ENCODE peak calls at places on chromosomes 7 and 10, in seven cellular contexts. One of them, this sample, is unnamed.

GRCh38 chr7:51316262-51316665 is 345 bp downstream of the COBL start:
- DNase-seq in SK-N-SH: peak
- DNase-seq in K562: no peak
- DNase-seq in GM12878: no peak
- DNase-seq in H1: peak
- DNase-seq in HepG2: no peak
- DNase-seq in HCT116: no peak
- DNase-seq in this sample: peak

GRCh38 chr7:1059200-1060091 is 15.1 kb downstream of the GPR146 start:
- DNase-seq in SK-N-SH: peak
- DNase-seq in HepG2: no peak
- DNase-seq in GM12878: peak
- DNase-seq in HCT116: peak
- DNase-seq in K562: peak
- DNase-seq in H1: peak
- DNase-seq in this sample: no peak

GRCh38 chr7:121369462-121369861 is 26.6 kb downstream of the FAM3C start:
- DNase-seq in HepG2: peak
- DNase-seq in K562: no peak
- DNase-seq in HCT116: no peak
- DNase-seq in GM12878: peak
- DNase-seq in SK-N-SH: no peak
- DNase-seq in H1: no peak
- DNase-seq in this sample: no peak

GRCh38 chr10:70915206-70915605 is 26.8 kb upstream of the PCBD1 start:
- DNase-seq in SK-N-SH: no peak
- DNase-seq in K562: no peak
- DNase-seq in HepG2: no peak
- DNase-seq in HCT116: no peak
- DNase-seq in GM12878: no peak
- DNase-seq in H1: no peak
- DNase-seq in this sample: no peak

GRCh38 chr10:49281461-49281860 is 17.5 kb upstream of the C10orf71 start:
- DNase-seq in GM12878: no peak
- DNase-seq in SK-N-SH: peak
- DNase-seq in HCT116: no peak
- DNase-seq in H1: peak
- DNase-seq in HepG2: no peak
- DNase-seq in K562: peak
- DNase-seq in this sample: no peak

GRCh38 chr7:140214075-140214684 is 37.4 kb upstream of the KDM7A start:
- DNase-seq in GM12878: peak
- DNase-seq in SK-N-SH: peak
- DNase-seq in K562: no peak
- DNase-seq in HepG2: peak
- DNase-seq in HCT116: no peak
- DNase-seq in H1: no peak
- DNase-seq in this sample: no peak

GRCh38 chr7:158004123-158004490 is 583.5 kb downstream of the PTPRN2 start:
- DNase-seq in HepG2: no peak
- DNase-seq in HCT116: no peak
- DNase-seq in H1: no peak
- DNase-seq in K562: no peak
- DNase-seq in SK-N-SH: no peak
- DNase-seq in GM12878: no peak
- DNase-seq in this sample: no peak

GRCh38 chr10:72421895-72422540 is 67.3 kb upstream of the DNAJB12 start:
- DNase-seq in HepG2: no peak
- DNase-seq in K562: no peak
- DNase-seq in GM12878: no peak
- DNase-seq in SK-N-SH: no peak
- DNase-seq in H1: no peak
- DNase-seq in HCT116: no peak
- DNase-seq in this sample: no peak

GRCh38 chr10:22556774-22557173 is 157.6 kb downstream of the PIP4K2A start:
- DNase-seq in SK-N-SH: no peak
- DNase-seq in GM12878: no peak
- DNase-seq in HCT116: no peak
- DNase-seq in HepG2: no peak
- DNase-seq in K562: no peak
- DNase-seq in H1: no peak
- DNase-seq in this sample: no peak

GRCh38 chr10:59878915-59879314 is 27.4 kb downstream of the CCDC6 start:
- DNase-seq in HCT116: no peak
- DNase-seq in H1: no peak
- DNase-seq in SK-N-SH: no peak
- DNase-seq in HepG2: no peak
- DNase-seq in GM12878: no peak
- DNase-seq in K562: no peak
- DNase-seq in this sample: no peak

GRCh38 chr10:125201108-125201524 is 40.8 kb upstream of the CTBP2 start:
- DNase-seq in H1: no peak
- DNase-seq in HepG2: no peak
- DNase-seq in GM12878: peak
- DNase-seq in SK-N-SH: no peak
- DNase-seq in HCT116: peak
- DNase-seq in K562: no peak
- DNase-seq in this sample: peak

GRCh38 chr10:16987976-16988610 is 141.5 kb downstream of the CUBN start:
- DNase-seq in GM12878: no peak
- DNase-seq in H1: no peak
- DNase-seq in HCT116: no peak
- DNase-seq in K562: no peak
- DNase-seq in SK-N-SH: no peak
- DNase-seq in HepG2: peak
- DNase-seq in this sample: no peak

GRCh38 chr10:11825796-11826414 is 2.7 kb downstream of the PROSER2 start:
- DNase-seq in HepG2: no peak
- DNase-seq in HCT116: no peak
- DNase-seq in H1: no peak
- DNase-seq in GM12878: no peak
- DNase-seq in K562: no peak
- DNase-seq in SK-N-SH: no peak
- DNase-seq in this sample: no peak

GRCh38 chr10:101752241-101752640 is 23.7 kb downstream of the FGF8 start:
- DNase-seq in GM12878: no peak
- DNase-seq in HCT116: no peak
- DNase-seq in K562: no peak
- DNase-seq in H1: no peak
- DNase-seq in HepG2: no peak
- DNase-seq in SK-N-SH: no peak
- DNase-seq in this sample: no peak

GRCh38 chr10:131946321-131946751 is 35.4 kb downstream of the BNIP3 start:
- DNase-seq in SK-N-SH: no peak
- DNase-seq in HepG2: no peak
- DNase-seq in H1: no peak
- DNase-seq in K562: no peak
- DNase-seq in GM12878: no peak
- DNase-seq in HCT116: no peak
- DNase-seq in this sample: no peak

GRCh38 chr7:158228986-158229385 is 358.6 kb downstream of the PTPRN2 start:
- DNase-seq in SK-N-SH: no peak
- DNase-seq in HepG2: peak
- DNase-seq in HCT116: peak
- DNase-seq in GM12878: no peak
- DNase-seq in H1: no peak
- DNase-seq in K562: no peak
- DNase-seq in this sample: no peak

GRCh38 chr7:82678716-82679115 is 235.1 kb upstream of the CACNA2D1 start:
- DNase-seq in K562: no peak
- DNase-seq in GM12878: no peak
- DNase-seq in HepG2: no peak
- DNase-seq in H1: no peak
- DNase-seq in SK-N-SH: no peak
- DNase-seq in HCT116: no peak
- DNase-seq in this sample: peak

GRCh38 chr7:112946350-112946749 is 140.3 kb downstream of the GPR85 start:
- DNase-seq in K562: no peak
- DNase-seq in GM12878: no peak
- DNase-seq in SK-N-SH: no peak
- DNase-seq in H1: no peak
- DNase-seq in HepG2: no peak
- DNase-seq in HCT116: no peak
- DNase-seq in this sample: no peak

GRCh38 chr7:16421333-16422099 is at the start of gene CRPPA:
- DNase-seq in H1: peak
- DNase-seq in K562: peak
- DNase-seq in HCT116: no peak
- DNase-seq in GM12878: no peak
- DNase-seq in SK-N-SH: peak
- DNase-seq in HepG2: peak
- DNase-seq in this sample: peak

GRCh38 chr10:104548090-104548489 is 93.0 kb upstream of the SORCS3 start:
- DNase-seq in H1: peak
- DNase-seq in HCT116: no peak
- DNase-seq in HepG2: no peak
- DNase-seq in SK-N-SH: no peak
- DNase-seq in GM12878: no peak
- DNase-seq in K562: no peak
- DNase-seq in this sample: peak

GRCh38 chr7:96440328-96440727 is 118.4 kb upstream of the SLC25A13 start:
- DNase-seq in HCT116: no peak
- DNase-seq in HepG2: no peak
- DNase-seq in H1: no peak
- DNase-seq in K562: no peak
- DNase-seq in SK-N-SH: no peak
- DNase-seq in GM12878: no peak
- DNase-seq in this sample: no peak

GRCh38 chr10:25157650-25158049 is 17.2 kb upstream of the GPR158 start:
- DNase-seq in HCT116: no peak
- DNase-seq in GM12878: no peak
- DNase-seq in SK-N-SH: no peak
- DNase-seq in K562: no peak
- DNase-seq in H1: no peak
- DNase-seq in HepG2: no peak
- DNase-seq in this sample: no peak

GRCh38 chr7:74454059-74454947 is 597 bp downstream of the GTF2IRD1 start:
- DNase-seq in K562: no peak
- DNase-seq in GM12878: no peak
- DNase-seq in HCT116: no peak
- DNase-seq in SK-N-SH: peak
- DNase-seq in H1: peak
- DNase-seq in HepG2: no peak
- DNase-seq in this sample: peak

GRCh38 chr7:30226593-30227268 is 57.7 kb upstream of the ZNRF2 start:
- DNase-seq in H1: peak
- DNase-seq in SK-N-SH: peak
- DNase-seq in K562: peak
- DNase-seq in HepG2: peak
- DNase-seq in GM12878: no peak
- DNase-seq in HCT116: peak
- DNase-seq in this sample: peak

GRCh38 chr7:16212610-16213009 is 208.7 kb downstream of the CRPPA start:
- DNase-seq in HepG2: no peak
- DNase-seq in H1: no peak
- DNase-seq in K562: peak
- DNase-seq in GM12878: no peak
- DNase-seq in SK-N-SH: no peak
- DNase-seq in HCT116: no peak
- DNase-seq in this sample: no peak

DNA sequence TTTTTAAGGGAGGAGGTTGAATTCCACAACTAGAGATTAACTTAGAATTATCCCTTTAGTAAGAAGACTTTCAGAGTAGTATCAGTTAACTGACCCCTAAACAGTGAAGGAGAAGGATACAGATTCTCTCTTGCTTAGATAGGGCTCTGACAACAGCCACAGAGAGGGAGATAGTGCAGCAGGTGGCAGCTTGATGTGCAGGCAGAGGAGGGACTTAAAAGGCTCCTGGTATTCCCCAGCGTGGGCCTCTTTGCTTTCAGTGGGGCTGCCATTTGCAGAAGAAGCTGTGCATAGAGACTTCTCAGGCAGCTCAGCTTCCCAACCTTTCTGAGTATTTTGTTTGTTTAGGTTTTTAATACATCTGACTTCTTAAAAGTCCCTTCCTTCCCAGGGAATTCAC is 15.9 kb downstream of the FZD1 start:
- DNase-seq in SK-N-SH: no peak
- DNase-seq in GM12878: no peak
- DNase-seq in HepG2: no peak
- DNase-seq in H1: no peak
- DNase-seq in HCT116: no peak
- DNase-seq in K562: no peak
- DNase-seq in this sample: no peak
- TF ChIP-seq JUND in SK-N-SH: no peak
- TF ChIP-seq JUND in GM12878: no peak
- TF ChIP-seq JUND in HepG2: no peak
- TF ChIP-seq JUND in H1: no peak
- TF ChIP-seq JUND in HCT116: no peak
- TF ChIP-seq JUND in K562: no peak
- TF ChIP-seq JUND in this sample: no peak

DNA sequence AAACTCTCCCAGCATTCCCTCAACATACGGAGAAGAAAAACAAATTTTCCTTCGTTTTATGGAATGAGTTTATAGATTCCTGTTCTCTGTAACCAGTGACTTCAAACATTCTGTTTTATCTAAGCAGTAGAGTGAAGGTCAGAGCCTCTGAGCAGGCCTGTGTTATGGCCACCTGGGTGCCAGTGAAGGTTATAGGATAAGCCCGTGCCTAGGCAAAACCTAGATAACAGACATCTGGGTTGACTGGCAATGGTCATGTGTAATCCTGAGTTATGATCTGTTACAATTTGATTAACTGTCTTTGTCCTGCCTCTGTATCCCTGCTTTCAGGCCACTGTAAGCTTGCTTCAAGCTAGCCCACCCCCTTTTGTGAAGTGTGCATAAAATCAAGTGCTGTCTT is 8.3 kb downstream of the LSM5 start:
- DNase-seq in K562: no peak
- DNase-seq in HCT116: no peak
- DNase-seq in SK-N-SH: peak
- DNase-seq in HepG2: no peak
- DNase-seq in GM12878: no peak
- DNase-seq in H1: no peak
- DNase-seq in this sample: no peak
- TF ChIP-seq JUND in K562: no peak
- TF ChIP-seq JUND in HCT116: no peak
- TF ChIP-seq JUND in SK-N-SH: no peak
- TF ChIP-seq JUND in HepG2: no peak
- TF ChIP-seq JUND in GM12878: no peak
- TF ChIP-seq JUND in H1: no peak
- TF ChIP-seq JUND in this sample: no peak

GRCh38 chr10:3774814-3775670 is 10.0 kb downstream of the KLF6 start:
- DNase-seq in HCT116: peak
- DNase-seq in GM12878: no peak
- DNase-seq in SK-N-SH: no peak
- DNase-seq in HepG2: no peak
- DNase-seq in K562: peak
- DNase-seq in H1: no peak
- DNase-seq in this sample: no peak
- TF ChIP-seq JUND in HCT116: peak
- TF ChIP-seq JUND in GM12878: no peak
- TF ChIP-seq JUND in SK-N-SH: peak
- TF ChIP-seq JUND in HepG2: no peak
- TF ChIP-seq JUND in K562: peak
- TF ChIP-seq JUND in H1: no peak
- TF ChIP-seq JUND in this sample: no peak

DNA sequence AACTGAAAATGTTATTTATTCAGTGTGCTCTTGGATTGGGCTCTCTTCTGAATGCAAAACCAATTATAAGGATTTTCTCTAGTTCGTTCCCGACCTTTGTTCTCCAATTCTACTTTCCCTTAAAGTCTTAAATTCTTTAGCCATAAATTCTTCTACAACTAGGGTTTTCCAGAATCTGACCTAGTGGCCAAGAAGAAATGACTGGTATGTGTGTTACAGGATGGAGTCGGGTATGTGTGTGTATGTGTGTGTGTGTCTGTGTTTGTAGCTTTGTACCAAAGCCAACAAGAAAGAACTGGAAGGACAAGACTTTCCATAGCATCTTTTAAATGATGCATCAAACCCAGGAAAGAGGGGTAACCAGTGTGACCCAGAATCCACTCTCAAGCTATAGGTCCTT is 25.8 kb upstream of the LEP start:
- DNase-seq in HCT116: no peak
- DNase-seq in H1: no peak
- DNase-seq in K562: no peak
- DNase-seq in SK-N-SH: no peak
- DNase-seq in HepG2: no peak
- DNase-seq in GM12878: no peak
- DNase-seq in this sample: no peak
- TF ChIP-seq JUND in HCT116: no peak
- TF ChIP-seq JUND in H1: no peak
- TF ChIP-seq JUND in K562: no peak
- TF ChIP-seq JUND in SK-N-SH: no peak
- TF ChIP-seq JUND in HepG2: no peak
- TF ChIP-seq JUND in GM12878: no peak
- TF ChIP-seq JUND in this sample: no peak

This sample was measured in T47D.